ENCODE peak calls at places on chromosomes 1 and 21, in seven cellular contexts. One of them, this sample, is unnamed.
A peak's percentile ranks its signal among the peaks of the same experiment; 100 is the strongest.

GRCh38 chr21:15442743-15443142 is 287.0 kb upstream of the USP25 start:
- DNase-seq in activated T-cell treated with anti-CD3 and anti-CD28 coated beads, Interleukin-2, amount 50 U/mL, for 4 hours: no peak
- DNase-seq in mammary epithelial cell: no peak
- DNase-seq in AG04449: no peak
- DNase-seq in mucosa of descending colon: no peak
- DNase-seq in fibroblast of gingiva: no peak
- DNase-seq in stimulated activated CD4-positive, alpha-beta T cell treated with anti-CD3 and anti-CD28 coated beads, Interleukin-12 subunit alpha, Interleukin-12 subunit beta, amount 100 ng/mL, for 4 hours: no peak
- DNase-seq in this sample: peak; percentile 24

GRCh38 chr1:147627435-147628110 is 42.8 kb downstream of the ACP6 start:
- DNase-seq in activated T-cell treated with anti-CD3 and anti-CD28 coated beads, Interleukin-2, amount 50 U/mL, for 4 hours: peak; percentile 50
- DNase-seq in mammary epithelial cell: peak; percentile 6
- DNase-seq in AG04449: no peak
- DNase-seq in mucosa of descending colon: peak; percentile 58
- DNase-seq in fibroblast of gingiva: peak; percentile 21
- DNase-seq in stimulated activated CD4-positive, alpha-beta T cell treated with anti-CD3 and anti-CD28 coated beads, Interleukin-12 subunit alpha, Interleukin-12 subunit beta, amount 100 ng/mL, for 4 hours: peak; percentile 43
- DNase-seq in this sample: peak; percentile 45

GRCh38 chr1:176515310-176515709 is 52.3 kb downstream of the PAPPA2 start:
- DNase-seq in activated T-cell treated with anti-CD3 and anti-CD28 coated beads, Interleukin-2, amount 50 U/mL, for 4 hours: no peak
- DNase-seq in mammary epithelial cell: peak; percentile 91
- DNase-seq in AG04449: no peak
- DNase-seq in mucosa of descending colon: no peak
- DNase-seq in fibroblast of gingiva: no peak
- DNase-seq in stimulated activated CD4-positive, alpha-beta T cell treated with anti-CD3 and anti-CD28 coated beads, Interleukin-12 subunit alpha, Interleukin-12 subunit beta, amount 100 ng/mL, for 4 hours: no peak
- DNase-seq in this sample: peak; percentile 23

GRCh38 chr1:30321216-30321910 is 402.0 kb downstream of the MATN1 start:
- DNase-seq in activated T-cell treated with anti-CD3 and anti-CD28 coated beads, Interleukin-2, amount 50 U/mL, for 4 hours: no peak
- DNase-seq in mammary epithelial cell: no peak
- DNase-seq in AG04449: no peak
- DNase-seq in mucosa of descending colon: no peak
- DNase-seq in fibroblast of gingiva: no peak
- DNase-seq in stimulated activated CD4-positive, alpha-beta T cell treated with anti-CD3 and anti-CD28 coated beads, Interleukin-12 subunit alpha, Interleukin-12 subunit beta, amount 100 ng/mL, for 4 hours: no peak
- DNase-seq in this sample: no peak

GRCh38 chr1:201408176-201408814 is 9.2 kb upstream of the LAD1 start:
- DNase-seq in activated T-cell treated with anti-CD3 and anti-CD28 coated beads, Interleukin-2, amount 50 U/mL, for 4 hours: peak; percentile 61
- DNase-seq in mammary epithelial cell: peak; percentile 63
- DNase-seq in AG04449: peak; percentile 10
- DNase-seq in mucosa of descending colon: peak; percentile 81
- DNase-seq in fibroblast of gingiva: peak; percentile 56
- DNase-seq in stimulated activated CD4-positive, alpha-beta T cell treated with anti-CD3 and anti-CD28 coated beads, Interleukin-12 subunit alpha, Interleukin-12 subunit beta, amount 100 ng/mL, for 4 hours: peak; percentile 71
- DNase-seq in this sample: peak; percentile 77

GRCh38 chr1:62608905-62609304 is 11.6 kb downstream of the ANGPTL3 start:
- DNase-seq in activated T-cell treated with anti-CD3 and anti-CD28 coated beads, Interleukin-2, amount 50 U/mL, for 4 hours: no peak
- DNase-seq in mammary epithelial cell: no peak
- DNase-seq in AG04449: no peak
- DNase-seq in mucosa of descending colon: no peak
- DNase-seq in fibroblast of gingiva: no peak
- DNase-seq in stimulated activated CD4-positive, alpha-beta T cell treated with anti-CD3 and anti-CD28 coated beads, Interleukin-12 subunit alpha, Interleukin-12 subunit beta, amount 100 ng/mL, for 4 hours: no peak
- DNase-seq in this sample: no peak

GRCh38 chr1:241356519-241357365 is at the start of gene RGS7:
- DNase-seq in activated T-cell treated with anti-CD3 and anti-CD28 coated beads, Interleukin-2, amount 50 U/mL, for 4 hours: no peak
- DNase-seq in mammary epithelial cell: peak; percentile 22
- DNase-seq in AG04449: no peak
- DNase-seq in mucosa of descending colon: peak; percentile 53
- DNase-seq in fibroblast of gingiva: peak; percentile 76
- DNase-seq in stimulated activated CD4-positive, alpha-beta T cell treated with anti-CD3 and anti-CD28 coated beads, Interleukin-12 subunit alpha, Interleukin-12 subunit beta, amount 100 ng/mL, for 4 hours: no peak
- DNase-seq in this sample: peak; percentile 39

GRCh38 chr1:46427541-46427940 is 33.4 kb downstream of the FAAH start:
- DNase-seq in activated T-cell treated with anti-CD3 and anti-CD28 coated beads, Interleukin-2, amount 50 U/mL, for 4 hours: no peak
- DNase-seq in mammary epithelial cell: no peak
- DNase-seq in AG04449: no peak
- DNase-seq in mucosa of descending colon: no peak
- DNase-seq in fibroblast of gingiva: no peak
- DNase-seq in stimulated activated CD4-positive, alpha-beta T cell treated with anti-CD3 and anti-CD28 coated beads, Interleukin-12 subunit alpha, Interleukin-12 subunit beta, amount 100 ng/mL, for 4 hours: no peak
- DNase-seq in this sample: no peak

GRCh38 chr1:208179303-208179702 is 64.9 kb downstream of the PLXNA2 start:
- DNase-seq in activated T-cell treated with anti-CD3 and anti-CD28 coated beads, Interleukin-2, amount 50 U/mL, for 4 hours: no peak
- DNase-seq in mammary epithelial cell: no peak
- DNase-seq in AG04449: no peak
- DNase-seq in mucosa of descending colon: no peak
- DNase-seq in fibroblast of gingiva: no peak
- DNase-seq in stimulated activated CD4-positive, alpha-beta T cell treated with anti-CD3 and anti-CD28 coated beads, Interleukin-12 subunit alpha, Interleukin-12 subunit beta, amount 100 ng/mL, for 4 hours: no peak
- DNase-seq in this sample: no peak

GRCh38 chr1:151839457-151840409 is at the start of gene C2CD4D:
- DNase-seq in activated T-cell treated with anti-CD3 and anti-CD28 coated beads, Interleukin-2, amount 50 U/mL, for 4 hours: peak; percentile 64
- DNase-seq in mammary epithelial cell: peak; percentile 94
- DNase-seq in AG04449: no peak
- DNase-seq in mucosa of descending colon: peak; percentile 87
- DNase-seq in fibroblast of gingiva: no peak
- DNase-seq in stimulated activated CD4-positive, alpha-beta T cell treated with anti-CD3 and anti-CD28 coated beads, Interleukin-12 subunit alpha, Interleukin-12 subunit beta, amount 100 ng/mL, for 4 hours: peak; percentile 61
- DNase-seq in this sample: peak; percentile 68

GRCh38 chr1:13702425-13703127 is 2.6 kb downstream of the PRDM2 start:
- DNase-seq in activated T-cell treated with anti-CD3 and anti-CD28 coated beads, Interleukin-2, amount 50 U/mL, for 4 hours: peak; percentile 42
- DNase-seq in mammary epithelial cell: no peak
- DNase-seq in AG04449: no peak
- DNase-seq in mucosa of descending colon: peak; percentile 60
- DNase-seq in fibroblast of gingiva: no peak
- DNase-seq in stimulated activated CD4-positive, alpha-beta T cell treated with anti-CD3 and anti-CD28 coated beads, Interleukin-12 subunit alpha, Interleukin-12 subunit beta, amount 100 ng/mL, for 4 hours: peak; percentile 24
- DNase-seq in this sample: no peak

GRCh38 chr1:230809205-230809990 is 58.9 kb downstream of the C1orf198 start:
- DNase-seq in activated T-cell treated with anti-CD3 and anti-CD28 coated beads, Interleukin-2, amount 50 U/mL, for 4 hours: no peak
- DNase-seq in mammary epithelial cell: no peak
- DNase-seq in AG04449: no peak
- DNase-seq in mucosa of descending colon: no peak
- DNase-seq in fibroblast of gingiva: no peak
- DNase-seq in stimulated activated CD4-positive, alpha-beta T cell treated with anti-CD3 and anti-CD28 coated beads, Interleukin-12 subunit alpha, Interleukin-12 subunit beta, amount 100 ng/mL, for 4 hours: no peak
- DNase-seq in this sample: no peak

GRCh38 chr21:21200103-21200938 is 202.1 kb downstream of the NCAM2 start:
- DNase-seq in activated T-cell treated with anti-CD3 and anti-CD28 coated beads, Interleukin-2, amount 50 U/mL, for 4 hours: no peak
- DNase-seq in mammary epithelial cell: no peak
- DNase-seq in AG04449: peak; percentile 97
- DNase-seq in mucosa of descending colon: no peak
- DNase-seq in fibroblast of gingiva: peak; percentile 99
- DNase-seq in stimulated activated CD4-positive, alpha-beta T cell treated with anti-CD3 and anti-CD28 coated beads, Interleukin-12 subunit alpha, Interleukin-12 subunit beta, amount 100 ng/mL, for 4 hours: no peak
- DNase-seq in this sample: peak; percentile 68

GRCh38 chr1:94072840-94073516 is 48.0 kb downstream of the ABCA4 start:
- DNase-seq in activated T-cell treated with anti-CD3 and anti-CD28 coated beads, Interleukin-2, amount 50 U/mL, for 4 hours: no peak
- DNase-seq in mammary epithelial cell: no peak
- DNase-seq in AG04449: no peak
- DNase-seq in mucosa of descending colon: no peak
- DNase-seq in fibroblast of gingiva: no peak
- DNase-seq in stimulated activated CD4-positive, alpha-beta T cell treated with anti-CD3 and anti-CD28 coated beads, Interleukin-12 subunit alpha, Interleukin-12 subunit beta, amount 100 ng/mL, for 4 hours: no peak
- DNase-seq in this sample: no peak

GRCh38 chr1:33410091-33410701 is 20.7 kb downstream of the PHC2 start:
- DNase-seq in activated T-cell treated with anti-CD3 and anti-CD28 coated beads, Interleukin-2, amount 50 U/mL, for 4 hours: no peak
- DNase-seq in mammary epithelial cell: no peak
- DNase-seq in AG04449: peak; percentile 75
- DNase-seq in mucosa of descending colon: no peak
- DNase-seq in fibroblast of gingiva: peak; percentile 56
- DNase-seq in stimulated activated CD4-positive, alpha-beta T cell treated with anti-CD3 and anti-CD28 coated beads, Interleukin-12 subunit alpha, Interleukin-12 subunit beta, amount 100 ng/mL, for 4 hours: no peak
- DNase-seq in this sample: no peak

GRCh38 chr1:160366731-160367515 is at the start of gene NHLH1:
- DNase-seq in activated T-cell treated with anti-CD3 and anti-CD28 coated beads, Interleukin-2, amount 50 U/mL, for 4 hours: no peak
- DNase-seq in mammary epithelial cell: no peak
- DNase-seq in AG04449: no peak
- DNase-seq in mucosa of descending colon: no peak
- DNase-seq in fibroblast of gingiva: no peak
- DNase-seq in stimulated activated CD4-positive, alpha-beta T cell treated with anti-CD3 and anti-CD28 coated beads, Interleukin-12 subunit alpha, Interleukin-12 subunit beta, amount 100 ng/mL, for 4 hours: no peak
- DNase-seq in this sample: no peak

GRCh38 chr21:31988492-31989285 is 115.9 kb downstream of the HUNK start:
- DNase-seq in activated T-cell treated with anti-CD3 and anti-CD28 coated beads, Interleukin-2, amount 50 U/mL, for 4 hours: no peak
- DNase-seq in mammary epithelial cell: no peak
- DNase-seq in AG04449: no peak
- DNase-seq in mucosa of descending colon: no peak
- DNase-seq in fibroblast of gingiva: peak; percentile 7
- DNase-seq in stimulated activated CD4-positive, alpha-beta T cell treated with anti-CD3 and anti-CD28 coated beads, Interleukin-12 subunit alpha, Interleukin-12 subunit beta, amount 100 ng/mL, for 4 hours: no peak
- DNase-seq in this sample: no peak

GRCh38 chr1:65170511-65171142 is 22.6 kb downstream of the AK4 start:
- DNase-seq in activated T-cell treated with anti-CD3 and anti-CD28 coated beads, Interleukin-2, amount 50 U/mL, for 4 hours: no peak
- DNase-seq in mammary epithelial cell: no peak
- DNase-seq in AG04449: peak; percentile 14
- DNase-seq in mucosa of descending colon: no peak
- DNase-seq in fibroblast of gingiva: peak; percentile 69
- DNase-seq in stimulated activated CD4-positive, alpha-beta T cell treated with anti-CD3 and anti-CD28 coated beads, Interleukin-12 subunit alpha, Interleukin-12 subunit beta, amount 100 ng/mL, for 4 hours: no peak
- DNase-seq in this sample: no peak

GRCh38 chr1:244322791-244323521 is 128.8 kb downstream of the ADSS2 start:
- DNase-seq in activated T-cell treated with anti-CD3 and anti-CD28 coated beads, Interleukin-2, amount 50 U/mL, for 4 hours: no peak
- DNase-seq in mammary epithelial cell: peak; percentile 92
- DNase-seq in AG04449: peak; percentile 71
- DNase-seq in mucosa of descending colon: no peak
- DNase-seq in fibroblast of gingiva: peak; percentile 94
- DNase-seq in stimulated activated CD4-positive, alpha-beta T cell treated with anti-CD3 and anti-CD28 coated beads, Interleukin-12 subunit alpha, Interleukin-12 subunit beta, amount 100 ng/mL, for 4 hours: no peak
- DNase-seq in this sample: peak; percentile 79

GRCh38 chr1:16088996-16089395 is 15.5 kb upstream of the FAM131C start:
- DNase-seq in activated T-cell treated with anti-CD3 and anti-CD28 coated beads, Interleukin-2, amount 50 U/mL, for 4 hours: no peak
- DNase-seq in mammary epithelial cell: peak; percentile 88
- DNase-seq in AG04449: no peak
- DNase-seq in mucosa of descending colon: no peak
- DNase-seq in fibroblast of gingiva: no peak
- DNase-seq in stimulated activated CD4-positive, alpha-beta T cell treated with anti-CD3 and anti-CD28 coated beads, Interleukin-12 subunit alpha, Interleukin-12 subunit beta, amount 100 ng/mL, for 4 hours: no peak
- DNase-seq in this sample: no peak

GRCh38 chr1:170126691-170127090 is 19.1 kb upstream of the NTMT2 start:
- DNase-seq in activated T-cell treated with anti-CD3 and anti-CD28 coated beads, Interleukin-2, amount 50 U/mL, for 4 hours: no peak
- DNase-seq in mammary epithelial cell: peak; percentile 62
- DNase-seq in AG04449: peak; percentile 95
- DNase-seq in mucosa of descending colon: no peak
- DNase-seq in fibroblast of gingiva: peak; percentile 60
- DNase-seq in stimulated activated CD4-positive, alpha-beta T cell treated with anti-CD3 and anti-CD28 coated beads, Interleukin-12 subunit alpha, Interleukin-12 subunit beta, amount 100 ng/mL, for 4 hours: no peak
- DNase-seq in this sample: no peak

GRCh38 chr1:982765-983436 is 1.0 kb upstream of the PERM1 start:
- DNase-seq in activated T-cell treated with anti-CD3 and anti-CD28 coated beads, Interleukin-2, amount 50 U/mL, for 4 hours: no peak
- DNase-seq in mammary epithelial cell: no peak
- DNase-seq in AG04449: no peak
- DNase-seq in mucosa of descending colon: no peak
- DNase-seq in fibroblast of gingiva: no peak
- DNase-seq in stimulated activated CD4-positive, alpha-beta T cell treated with anti-CD3 and anti-CD28 coated beads, Interleukin-12 subunit alpha, Interleukin-12 subunit beta, amount 100 ng/mL, for 4 hours: no peak
- DNase-seq in this sample: no peak

GRCh38 chr1:112794654-112795239 is 79.6 kb upstream of the PPM1J start:
- DNase-seq in activated T-cell treated with anti-CD3 and anti-CD28 coated beads, Interleukin-2, amount 50 U/mL, for 4 hours: no peak
- DNase-seq in mammary epithelial cell: no peak
- DNase-seq in AG04449: no peak
- DNase-seq in mucosa of descending colon: no peak
- DNase-seq in fibroblast of gingiva: no peak
- DNase-seq in stimulated activated CD4-positive, alpha-beta T cell treated with anti-CD3 and anti-CD28 coated beads, Interleukin-12 subunit alpha, Interleukin-12 subunit beta, amount 100 ng/mL, for 4 hours: no peak
- DNase-seq in this sample: no peak

GRCh38 chr21:38766987-38767722 is 38.6 kb upstream of the ETS2 start:
- DNase-seq in activated T-cell treated with anti-CD3 and anti-CD28 coated beads, Interleukin-2, amount 50 U/mL, for 4 hours: peak; percentile 20
- DNase-seq in mammary epithelial cell: peak; percentile 83
- DNase-seq in AG04449: no peak
- DNase-seq in mucosa of descending colon: peak; percentile 66
- DNase-seq in fibroblast of gingiva: no peak
- DNase-seq in stimulated activated CD4-positive, alpha-beta T cell treated with anti-CD3 and anti-CD28 coated beads, Interleukin-12 subunit alpha, Interleukin-12 subunit beta, amount 100 ng/mL, for 4 hours: peak; percentile 48
- DNase-seq in this sample: no peak

GRCh38 chr1:153220606-153221303 is 3.4 kb downstream of the PRR9 start:
- DNase-seq in activated T-cell treated with anti-CD3 and anti-CD28 coated beads, Interleukin-2, amount 50 U/mL, for 4 hours: no peak
- DNase-seq in mammary epithelial cell: no peak
- DNase-seq in AG04449: no peak
- DNase-seq in mucosa of descending colon: no peak
- DNase-seq in fibroblast of gingiva: no peak
- DNase-seq in stimulated activated CD4-positive, alpha-beta T cell treated with anti-CD3 and anti-CD28 coated beads, Interleukin-12 subunit alpha, Interleukin-12 subunit beta, amount 100 ng/mL, for 4 hours: no peak
- DNase-seq in this sample: no peak

GRCh38 chr1:203126151-203126865 is 1.2 kb upstream of the ADORA1 start:
- DNase-seq in activated T-cell treated with anti-CD3 and anti-CD28 coated beads, Interleukin-2, amount 50 U/mL, for 4 hours: no peak
- DNase-seq in mammary epithelial cell: no peak
- DNase-seq in AG04449: no peak
- DNase-seq in mucosa of descending colon: no peak
- DNase-seq in fibroblast of gingiva: no peak
- DNase-seq in stimulated activated CD4-positive, alpha-beta T cell treated with anti-CD3 and anti-CD28 coated beads, Interleukin-12 subunit alpha, Interleukin-12 subunit beta, amount 100 ng/mL, for 4 hours: no peak
- DNase-seq in this sample: no peak

GRCh38 chr1:235434001-235434400 is 66.8 kb downstream of the TBCE start:
- DNase-seq in activated T-cell treated with anti-CD3 and anti-CD28 coated beads, Interleukin-2, amount 50 U/mL, for 4 hours: no peak
- DNase-seq in mammary epithelial cell: no peak
- DNase-seq in AG04449: no peak
- DNase-seq in mucosa of descending colon: no peak
- DNase-seq in fibroblast of gingiva: no peak
- DNase-seq in stimulated activated CD4-positive, alpha-beta T cell treated with anti-CD3 and anti-CD28 coated beads, Interleukin-12 subunit alpha, Interleukin-12 subunit beta, amount 100 ng/mL, for 4 hours: no peak
- DNase-seq in this sample: no peak

GRCh38 chr1:93816970-93817738 is 61.9 kb downstream of the DNTTIP2 start:
- DNase-seq in activated T-cell treated with anti-CD3 and anti-CD28 coated beads, Interleukin-2, amount 50 U/mL, for 4 hours: no peak
- DNase-seq in mammary epithelial cell: no peak
- DNase-seq in AG04449: no peak
- DNase-seq in mucosa of descending colon: no peak
- DNase-seq in fibroblast of gingiva: peak; percentile 11
- DNase-seq in stimulated activated CD4-positive, alpha-beta T cell treated with anti-CD3 and anti-CD28 coated beads, Interleukin-12 subunit alpha, Interleukin-12 subunit beta, amount 100 ng/mL, for 4 hours: no peak
- DNase-seq in this sample: no peak

GRCh38 chr1:43979528-43980254 is 681 bp downstream of the B4GALT2 start:
- DNase-seq in activated T-cell treated with anti-CD3 and anti-CD28 coated beads, Interleukin-2, amount 50 U/mL, for 4 hours: peak; percentile 23
- DNase-seq in mammary epithelial cell: peak; percentile 53
- DNase-seq in AG04449: no peak
- DNase-seq in mucosa of descending colon: peak; percentile 83
- DNase-seq in fibroblast of gingiva: peak; percentile 45
- DNase-seq in stimulated activated CD4-positive, alpha-beta T cell treated with anti-CD3 and anti-CD28 coated beads, Interleukin-12 subunit alpha, Interleukin-12 subunit beta, amount 100 ng/mL, for 4 hours: peak; percentile 37
- DNase-seq in this sample: no peak

GRCh38 chr1:201110616-201111015 is 1.6 kb downstream of the CACNA1S start:
- DNase-seq in activated T-cell treated with anti-CD3 and anti-CD28 coated beads, Interleukin-2, amount 50 U/mL, for 4 hours: no peak
- DNase-seq in mammary epithelial cell: no peak
- DNase-seq in AG04449: no peak
- DNase-seq in mucosa of descending colon: no peak
- DNase-seq in fibroblast of gingiva: no peak
- DNase-seq in stimulated activated CD4-positive, alpha-beta T cell treated with anti-CD3 and anti-CD28 coated beads, Interleukin-12 subunit alpha, Interleukin-12 subunit beta, amount 100 ng/mL, for 4 hours: no peak
- DNase-seq in this sample: no peak

GRCh38 chr1:26353976-26354820 is at the start of gene CRYBG2:
- DNase-seq in activated T-cell treated with anti-CD3 and anti-CD28 coated beads, Interleukin-2, amount 50 U/mL, for 4 hours: no peak
- DNase-seq in mammary epithelial cell: peak; percentile 77
- DNase-seq in AG04449: no peak
- DNase-seq in mucosa of descending colon: peak; percentile 85
- DNase-seq in fibroblast of gingiva: no peak
- DNase-seq in stimulated activated CD4-positive, alpha-beta T cell treated with anti-CD3 and anti-CD28 coated beads, Interleukin-12 subunit alpha, Interleukin-12 subunit beta, amount 100 ng/mL, for 4 hours: no peak
- DNase-seq in this sample: no peak

GRCh38 chr1:48246727-48247126 is 24.2 kb downstream of the SLC5A9 start:
- DNase-seq in activated T-cell treated with anti-CD3 and anti-CD28 coated beads, Interleukin-2, amount 50 U/mL, for 4 hours: no peak
- DNase-seq in mammary epithelial cell: no peak
- DNase-seq in AG04449: no peak
- DNase-seq in mucosa of descending colon: peak; percentile 87
- DNase-seq in fibroblast of gingiva: no peak
- DNase-seq in stimulated activated CD4-positive, alpha-beta T cell treated with anti-CD3 and anti-CD28 coated beads, Interleukin-12 subunit alpha, Interleukin-12 subunit beta, amount 100 ng/mL, for 4 hours: no peak
- DNase-seq in this sample: no peak

GRCh38 chr1:217333939-217334338 is 297.0 kb downstream of the GPATCH2 start:
- DNase-seq in activated T-cell treated with anti-CD3 and anti-CD28 coated beads, Interleukin-2, amount 50 U/mL, for 4 hours: no peak
- DNase-seq in mammary epithelial cell: peak; percentile 12
- DNase-seq in AG04449: no peak
- DNase-seq in mucosa of descending colon: no peak
- DNase-seq in fibroblast of gingiva: no peak
- DNase-seq in stimulated activated CD4-positive, alpha-beta T cell treated with anti-CD3 and anti-CD28 coated beads, Interleukin-12 subunit alpha, Interleukin-12 subunit beta, amount 100 ng/mL, for 4 hours: no peak
- DNase-seq in this sample: peak; percentile 31

GRCh38 chr1:38068220-38068979 is 21.8 kb upstream of the POU3F1 start:
- DNase-seq in activated T-cell treated with anti-CD3 and anti-CD28 coated beads, Interleukin-2, amount 50 U/mL, for 4 hours: no peak
- DNase-seq in mammary epithelial cell: no peak
- DNase-seq in AG04449: no peak
- DNase-seq in mucosa of descending colon: no peak
- DNase-seq in fibroblast of gingiva: no peak
- DNase-seq in stimulated activated CD4-positive, alpha-beta T cell treated with anti-CD3 and anti-CD28 coated beads, Interleukin-12 subunit alpha, Interleukin-12 subunit beta, amount 100 ng/mL, for 4 hours: no peak
- DNase-seq in this sample: no peak